ENCODE peak calls at places on chromosome 16, in six cellular contexts. One of them, this sample, is unnamed.
A peak's percentile ranks its signal among the peaks of the same experiment; 100 is the strongest.

GRCh38 chr16:87145181-87146176 is 171.7 kb downstream of the C16orf95 start:
- DNase-seq in BE2C: no peak
- DNase-seq in stomach: no peak
- DNase-seq in heart right ventricle: no peak
- DNase-seq in ovary: no peak
- DNase-seq in activated CD8-positive, alpha-beta T cell treated with anti-CD3 and anti-CD28 coated beads for 36 hours: peak; percentile 38
- DNase-seq in this sample: no peak

GRCh38 chr16:84841787-84842300 is 22.1 kb downstream of the CRISPLD2 start:
- DNase-seq in heart right ventricle: no peak
- DNase-seq in activated CD8-positive, alpha-beta T cell treated with anti-CD3 and anti-CD28 coated beads for 36 hours: peak; percentile 10
- DNase-seq in BE2C: no peak
- DNase-seq in stomach: peak; percentile 85
- DNase-seq in ovary: no peak
- DNase-seq in this sample: no peak

GRCh38 chr16:53910990-53911389 is 207.0 kb downstream of the FTO start:
- DNase-seq in stomach: no peak
- DNase-seq in BE2C: no peak
- DNase-seq in ovary: no peak
- DNase-seq in activated CD8-positive, alpha-beta T cell treated with anti-CD3 and anti-CD28 coated beads for 36 hours: no peak
- DNase-seq in heart right ventricle: no peak
- DNase-seq in this sample: no peak

GRCh38 chr16:81936209-81936608 is 75.1 kb downstream of the SDR42E1 start:
- DNase-seq in BE2C: no peak
- DNase-seq in ovary: no peak
- DNase-seq in stomach: no peak
- DNase-seq in activated CD8-positive, alpha-beta T cell treated with anti-CD3 and anti-CD28 coated beads for 36 hours: no peak
- DNase-seq in heart right ventricle: no peak
- DNase-seq in this sample: no peak

GRCh38 chr16:67593288-67593687 is 31.0 kb downstream of the CTCF start:
- DNase-seq in heart right ventricle: no peak
- DNase-seq in activated CD8-positive, alpha-beta T cell treated with anti-CD3 and anti-CD28 coated beads for 36 hours: no peak
- DNase-seq in stomach: no peak
- DNase-seq in BE2C: no peak
- DNase-seq in ovary: no peak
- DNase-seq in this sample: no peak

GRCh38 chr16:31010943-31011342 is 505 bp upstream of the STX1B start:
- DNase-seq in BE2C: no peak
- DNase-seq in ovary: no peak
- DNase-seq in stomach: no peak
- DNase-seq in heart right ventricle: no peak
- DNase-seq in activated CD8-positive, alpha-beta T cell treated with anti-CD3 and anti-CD28 coated beads for 36 hours: no peak
- DNase-seq in this sample: no peak

GRCh38 chr16:17313085-17313611 is 157.6 kb downstream of the XYLT1 start:
- DNase-seq in BE2C: peak; percentile 82
- DNase-seq in activated CD8-positive, alpha-beta T cell treated with anti-CD3 and anti-CD28 coated beads for 36 hours: no peak
- DNase-seq in stomach: no peak
- DNase-seq in heart right ventricle: no peak
- DNase-seq in ovary: peak; percentile 80
- DNase-seq in this sample: no peak

GRCh38 chr16:51150159-51150893 is 744 bp downstream of the SALL1 start:
- DNase-seq in BE2C: no peak
- DNase-seq in heart right ventricle: no peak
- DNase-seq in ovary: peak; percentile 26
- DNase-seq in activated CD8-positive, alpha-beta T cell treated with anti-CD3 and anti-CD28 coated beads for 36 hours: no peak
- DNase-seq in stomach: no peak
- DNase-seq in this sample: peak; percentile 37

GRCh38 chr16:12833939-12834338 is 30.3 kb upstream of the CPPED1 start:
- DNase-seq in activated CD8-positive, alpha-beta T cell treated with anti-CD3 and anti-CD28 coated beads for 36 hours: no peak
- DNase-seq in stomach: no peak
- DNase-seq in heart right ventricle: no peak
- DNase-seq in BE2C: peak; percentile 43
- DNase-seq in ovary: no peak
- DNase-seq in this sample: peak; percentile 6

GRCh38 chr16:89442990-89443726 is 47.2 kb downstream of the ANKRD11 start:
- DNase-seq in activated CD8-positive, alpha-beta T cell treated with anti-CD3 and anti-CD28 coated beads for 36 hours: peak; percentile 35
- DNase-seq in ovary: peak; percentile 39
- DNase-seq in heart right ventricle: no peak
- DNase-seq in stomach: peak; percentile 71
- DNase-seq in BE2C: peak; percentile 72
- DNase-seq in this sample: peak; percentile 18

GRCh38 chr16:16857603-16858283 is 478.8 kb downstream of the NPIPA7 start:
- DNase-seq in stomach: no peak
- DNase-seq in ovary: no peak
- DNase-seq in activated CD8-positive, alpha-beta T cell treated with anti-CD3 and anti-CD28 coated beads for 36 hours: no peak
- DNase-seq in BE2C: no peak
- DNase-seq in heart right ventricle: no peak
- DNase-seq in this sample: no peak

GRCh38 chr16:55039511-55039910 is 108.8 kb downstream of the IRX5 start:
- DNase-seq in activated CD8-positive, alpha-beta T cell treated with anti-CD3 and anti-CD28 coated beads for 36 hours: no peak
- DNase-seq in heart right ventricle: no peak
- DNase-seq in BE2C: no peak
- DNase-seq in stomach: no peak
- DNase-seq in ovary: no peak
- DNase-seq in this sample: no peak

GRCh38 chr16:84463221-84463620 is 41.2 kb downstream of the MEAK7 start:
- DNase-seq in ovary: no peak
- DNase-seq in heart right ventricle: no peak
- DNase-seq in stomach: peak; percentile 11
- DNase-seq in BE2C: no peak
- DNase-seq in activated CD8-positive, alpha-beta T cell treated with anti-CD3 and anti-CD28 coated beads for 36 hours: no peak
- DNase-seq in this sample: no peak

GRCh38 chr16:27472091-27473020 is 70.4 kb downstream of the IL21R start:
- DNase-seq in BE2C: no peak
- DNase-seq in ovary: no peak
- DNase-seq in heart right ventricle: no peak
- DNase-seq in activated CD8-positive, alpha-beta T cell treated with anti-CD3 and anti-CD28 coated beads for 36 hours: no peak
- DNase-seq in stomach: no peak
- DNase-seq in this sample: no peak

GRCh38 chr16:83717308-83717707 is 90.5 kb upstream of the HSBP1 start:
- DNase-seq in BE2C: no peak
- DNase-seq in ovary: no peak
- DNase-seq in stomach: no peak
- DNase-seq in activated CD8-positive, alpha-beta T cell treated with anti-CD3 and anti-CD28 coated beads for 36 hours: no peak
- DNase-seq in heart right ventricle: no peak
- DNase-seq in this sample: no peak

GRCh38 chr16:20781697-20782096 is 17.9 kb downstream of the ACSM3 start:
- DNase-seq in ovary: no peak
- DNase-seq in activated CD8-positive, alpha-beta T cell treated with anti-CD3 and anti-CD28 coated beads for 36 hours: no peak
- DNase-seq in BE2C: no peak
- DNase-seq in stomach: no peak
- DNase-seq in heart right ventricle: no peak
- DNase-seq in this sample: no peak

GRCh38 chr16:54174750-54175149 is 111.8 kb downstream of the IRX3 start:
- DNase-seq in activated CD8-positive, alpha-beta T cell treated with anti-CD3 and anti-CD28 coated beads for 36 hours: no peak
- DNase-seq in heart right ventricle: no peak
- DNase-seq in ovary: no peak
- DNase-seq in stomach: no peak
- DNase-seq in BE2C: no peak
- DNase-seq in this sample: no peak

GRCh38 chr16:23124315-23124714 is 24.9 kb downstream of the USP31 start:
- DNase-seq in activated CD8-positive, alpha-beta T cell treated with anti-CD3 and anti-CD28 coated beads for 36 hours: no peak
- DNase-seq in ovary: no peak
- DNase-seq in stomach: no peak
- DNase-seq in BE2C: no peak
- DNase-seq in heart right ventricle: no peak
- DNase-seq in this sample: no peak

GRCh38 chr16:50263060-50263909 is 3.1 kb upstream of the ADCY7 start:
- DNase-seq in ovary: no peak
- DNase-seq in stomach: no peak
- DNase-seq in BE2C: no peak
- DNase-seq in heart right ventricle: no peak
- DNase-seq in activated CD8-positive, alpha-beta T cell treated with anti-CD3 and anti-CD28 coated beads for 36 hours: no peak
- DNase-seq in this sample: no peak

GRCh38 chr16:54568897-54569807 is 282.6 kb upstream of the IRX3 start:
- DNase-seq in stomach: no peak
- DNase-seq in activated CD8-positive, alpha-beta T cell treated with anti-CD3 and anti-CD28 coated beads for 36 hours: no peak
- DNase-seq in ovary: no peak
- DNase-seq in BE2C: no peak
- DNase-seq in heart right ventricle: no peak
- DNase-seq in this sample: no peak

GRCh38 chr16:53457670-53458069 is 23.4 kb downstream of the RBL2 start:
- DNase-seq in heart right ventricle: no peak
- DNase-seq in stomach: no peak
- DNase-seq in activated CD8-positive, alpha-beta T cell treated with anti-CD3 and anti-CD28 coated beads for 36 hours: peak; percentile 84
- DNase-seq in ovary: no peak
- DNase-seq in BE2C: no peak
- DNase-seq in this sample: no peak

DNA sequence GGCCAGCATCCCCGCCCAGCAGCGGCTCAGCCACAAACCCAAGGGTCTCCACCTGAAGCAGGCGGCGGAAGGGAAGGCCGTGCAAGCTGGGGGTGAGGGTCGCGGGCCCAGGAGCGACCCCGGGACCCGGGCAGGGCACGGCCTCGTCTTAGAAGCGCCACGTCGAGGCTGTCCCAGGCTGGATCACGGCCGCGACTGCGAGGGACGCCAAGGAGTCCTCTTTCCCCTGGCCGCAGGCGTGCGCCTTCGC is 535 bp upstream of the CCNF start:
- DNase-seq in ovary: no peak
- DNase-seq in activated CD8-positive, alpha-beta T cell treated with anti-CD3 and anti-CD28 coated beads for 36 hours: no peak
- DNase-seq in heart right ventricle: no peak
- DNase-seq in BE2C: no peak
- DNase-seq in stomach: no peak
- DNase-seq in this sample: no peak
- TF ChIP-seq CTCF in ovary: no peak
- TF ChIP-seq CTCF in activated CD8-positive, alpha-beta T cell treated with anti-CD3 and anti-CD28 coated beads for 36 hours: no peak
- TF ChIP-seq CTCF in heart right ventricle: no peak
- TF ChIP-seq CTCF in BE2C: no peak
- TF ChIP-seq CTCF in stomach: no peak
- TF ChIP-seq CTCF in this sample: no peak

DNA sequence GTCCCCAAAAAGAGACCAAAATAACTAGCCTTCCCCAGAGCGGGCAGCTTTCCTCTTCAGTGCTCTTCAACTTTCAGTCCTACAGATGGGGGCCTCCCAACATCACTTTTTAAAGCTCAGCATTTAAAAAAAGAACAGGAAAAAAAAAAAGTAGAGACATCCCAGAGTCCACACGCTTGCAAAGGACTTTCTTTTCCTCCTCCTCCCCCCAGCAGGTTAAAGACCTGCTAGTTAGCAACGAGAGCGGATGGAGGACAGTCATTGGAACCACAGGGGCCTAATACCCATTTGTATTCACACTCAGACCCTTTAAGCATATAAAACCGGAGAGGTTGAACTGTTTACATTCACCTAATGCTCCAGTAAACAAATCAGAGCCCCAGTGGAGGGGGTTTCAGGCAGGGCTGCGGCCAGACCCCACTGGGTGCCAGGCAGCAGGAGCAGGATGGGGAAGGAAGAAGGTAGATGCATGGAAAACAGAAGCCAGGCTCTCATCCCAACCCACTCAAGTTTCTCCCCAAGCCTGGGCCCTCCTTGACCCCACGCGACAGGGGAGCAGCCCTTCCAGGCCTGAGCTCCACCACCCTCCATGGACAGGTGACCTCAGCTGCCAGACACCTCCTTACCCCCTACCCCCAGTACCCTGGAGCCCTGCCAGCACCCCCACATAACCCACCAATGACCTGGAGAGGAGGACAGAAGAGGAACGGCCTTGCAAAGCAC is 15.2 kb downstream of the ZFHX3 start:
- DNase-seq in ovary: no peak
- DNase-seq in heart right ventricle: no peak
- DNase-seq in stomach: no peak
- DNase-seq in activated CD8-positive, alpha-beta T cell treated with anti-CD3 and anti-CD28 coated beads for 36 hours: no peak
- DNase-seq in BE2C: no peak
- DNase-seq in this sample: no peak
- TF ChIP-seq CTCF in ovary: no peak
- TF ChIP-seq CTCF in heart right ventricle: no peak
- TF ChIP-seq CTCF in stomach: no peak
- TF ChIP-seq CTCF in activated CD8-positive, alpha-beta T cell treated with anti-CD3 and anti-CD28 coated beads for 36 hours: no peak
- TF ChIP-seq CTCF in BE2C: no peak
- TF ChIP-seq CTCF in this sample: no peak

GRCh38 chr16:4330277-4330882 is 14.5 kb downstream of the GLIS2 start:
- DNase-seq in activated CD8-positive, alpha-beta T cell treated with anti-CD3 and anti-CD28 coated beads for 36 hours: peak; percentile 83
- DNase-seq in stomach: peak; percentile 89
- DNase-seq in ovary: peak; percentile 75
- DNase-seq in heart right ventricle: peak; percentile 89
- DNase-seq in BE2C: peak; percentile 90
- DNase-seq in this sample: peak; percentile 83
- TF ChIP-seq CTCF in activated CD8-positive, alpha-beta T cell treated with anti-CD3 and anti-CD28 coated beads for 36 hours: peak; percentile 97
- TF ChIP-seq CTCF in stomach: peak; percentile 97
- TF ChIP-seq CTCF in ovary: peak; percentile 94
- TF ChIP-seq CTCF in heart right ventricle: peak; percentile 96
- TF ChIP-seq CTCF in BE2C: peak; percentile 94
- TF ChIP-seq CTCF in this sample: peak; percentile 89

DNA sequence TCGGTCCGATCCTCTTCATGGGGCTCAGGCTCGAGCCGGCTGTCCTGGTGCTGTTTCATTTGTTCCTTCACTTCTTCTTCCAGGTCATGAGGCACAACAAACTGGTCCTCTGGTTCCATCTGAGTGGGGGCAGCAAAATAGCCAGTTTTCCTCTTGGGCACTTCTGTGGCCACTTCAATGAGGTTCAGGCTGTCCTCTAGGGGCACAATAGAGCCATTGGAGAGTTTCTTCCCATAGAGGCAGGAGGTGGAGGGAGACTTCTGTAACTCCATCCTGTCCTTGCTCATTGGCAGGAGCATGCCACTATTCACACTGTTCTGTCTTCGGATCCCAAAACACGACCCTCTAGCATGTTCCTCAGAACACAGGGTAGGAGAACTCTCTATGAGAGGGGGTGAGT is 22.9 kb downstream of the MARVELD3 start:
- DNase-seq in BE2C: no peak
- DNase-seq in ovary: no peak
- DNase-seq in stomach: no peak
- DNase-seq in heart right ventricle: no peak
- DNase-seq in activated CD8-positive, alpha-beta T cell treated with anti-CD3 and anti-CD28 coated beads for 36 hours: no peak
- DNase-seq in this sample: no peak
- TF ChIP-seq CTCF in BE2C: peak; percentile 48
- TF ChIP-seq CTCF in ovary: no peak
- TF ChIP-seq CTCF in stomach: no peak
- TF ChIP-seq CTCF in heart right ventricle: peak; percentile 17
- TF ChIP-seq CTCF in activated CD8-positive, alpha-beta T cell treated with anti-CD3 and anti-CD28 coated beads for 36 hours: peak; percentile 14
- TF ChIP-seq CTCF in this sample: peak; percentile 13

GRCh38 chr16:2432286-2432685 is 3.0 kb downstream of the CCNF start:
- DNase-seq in stomach: no peak
- DNase-seq in heart right ventricle: no peak
- DNase-seq in activated CD8-positive, alpha-beta T cell treated with anti-CD3 and anti-CD28 coated beads for 36 hours: no peak
- DNase-seq in ovary: no peak
- DNase-seq in BE2C: no peak
- DNase-seq in this sample: no peak
- TF ChIP-seq CTCF in stomach: no peak
- TF ChIP-seq CTCF in heart right ventricle: no peak
- TF ChIP-seq CTCF in activated CD8-positive, alpha-beta T cell treated with anti-CD3 and anti-CD28 coated beads for 36 hours: no peak
- TF ChIP-seq CTCF in ovary: no peak
- TF ChIP-seq CTCF in BE2C: no peak
- TF ChIP-seq CTCF in this sample: no peak

DNA sequence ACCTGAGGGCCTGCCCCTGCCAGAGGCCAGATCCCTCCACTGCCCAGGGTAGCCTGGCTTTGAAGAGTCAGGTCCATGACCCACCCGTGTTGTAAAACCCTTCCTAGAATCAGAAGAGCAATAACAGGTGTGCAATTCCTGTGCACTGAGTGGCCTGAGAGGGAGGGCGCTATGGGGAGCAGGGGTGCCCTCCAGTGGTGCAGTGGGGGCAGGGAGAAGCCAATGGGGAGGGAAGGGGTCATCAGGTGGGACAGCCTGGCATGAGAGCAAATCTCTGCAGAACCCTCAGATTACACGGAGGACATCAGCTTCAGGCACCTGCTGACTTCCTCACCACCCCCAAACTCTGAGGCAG is 72.9 kb upstream of the ZNF469 start:
- DNase-seq in ovary: no peak
- DNase-seq in stomach: no peak
- DNase-seq in heart right ventricle: no peak
- DNase-seq in activated CD8-positive, alpha-beta T cell treated with anti-CD3 and anti-CD28 coated beads for 36 hours: no peak
- DNase-seq in BE2C: no peak
- DNase-seq in this sample: no peak
- TF ChIP-seq CTCF in ovary: no peak
- TF ChIP-seq CTCF in stomach: no peak
- TF ChIP-seq CTCF in heart right ventricle: no peak
- TF ChIP-seq CTCF in activated CD8-positive, alpha-beta T cell treated with anti-CD3 and anti-CD28 coated beads for 36 hours: no peak
- TF ChIP-seq CTCF in BE2C: peak; percentile 42
- TF ChIP-seq CTCF in this sample: no peak